ENCODE peak calls at places on chromosomes 16 and 17, in seven cellular contexts. H is A673, E is hepatocyte, A is fibroblast of lung, N is H1, T is keratinocyte, U is MM.1S. K is an unnamed sample.

GRCh38 chr17:80879723-80880649 is 111.7 kb upstream of the CHMP6 start:
- DNase-seq in H (no peak), E (no peak), A (no peak), N (no peak), T (no peak), U (no peak), K (no peak)

GRCh38 chr16:35182943-35183550 is 1723.6 kb downstream of the TP53TG3F start:
- DNase-seq in H (no peak), E (no peak), A (no peak), N (no peak), T (no peak), U (no peak), K (no peak)

GRCh38 chr17:47941998-47942490 is 673 bp downstream of the PNPO start:
- DNase-seq in H (no peak), E (no peak), A (no peak), N (no peak), T (no peak), U (no peak), K (no peak)

GRCh38 chr16:57235128-57236092 is 9.6 kb upstream of the ARL2BP start:
- DNase-seq in H (peak), E (peak), A (peak), N (no peak), T (no peak), U (no peak), K (peak)

GRCh38 chr17:46020998-46021397 is 21.9 kb downstream of the STH start:
- DNase-seq in H (no peak), E (no peak), A (no peak), N (no peak), T (no peak), U (no peak), K (no peak)

GRCh38 chr17:6444573-6445335 is 499 bp downstream of the PIMREG start:
- DNase-seq in H (no peak), E (no peak), A (no peak), N (no peak), T (no peak), U (no peak), K (no peak)

GRCh38 chr17:47324224-47325020 is 667 bp downstream of the EFCAB13 start:
- DNase-seq in H (no peak), E (peak), A (peak), N (no peak), T (no peak), U (no peak), K (peak)

GRCh38 chr16:46800494-46800893 is 30.5 kb downstream of the C16orf87 start:
- DNase-seq in H (no peak), E (no peak), A (no peak), N (no peak), T (no peak), U (no peak), K (no peak)

GRCh38 chr17:77570565-77570898 is 388.0 kb upstream of the TNRC6C start:
- DNase-seq in H (no peak), E (no peak), A (no peak), N (no peak), T (no peak), U (no peak), K (no peak)

GRCh38 chr17:79826210-79826680 is 13.0 kb downstream of the CBX4 start:
- DNase-seq in H (peak), E (no peak), A (no peak), N (no peak), T (no peak), U (no peak), K (no peak)

GRCh38 chr17:31877911-31878702 is 19.1 kb upstream of the COPRS start:
- DNase-seq in H (no peak), E (no peak), A (peak), N (no peak), T (no peak), U (no peak), K (peak)

GRCh38 chr17:56176101-56176500 is 22.8 kb downstream of the ANKFN1 start:
- DNase-seq in H (no peak), E (peak), A (peak), N (no peak), T (no peak), U (no peak), K (peak)

GRCh38 chr17:72684405-72685020 is 408.0 kb downstream of the SLC39A11 start:
- DNase-seq in H (no peak), E (no peak), A (no peak), N (no peak), T (no peak), U (no peak), K (no peak)

GRCh38 chr17:49486012-49486641 is 9.0 kb upstream of the NGFR start:
- DNase-seq in H (no peak), E (peak), A (no peak), N (peak), T (no peak), U (no peak), K (no peak)

GRCh38 chr17:5522476-5522875 is 36.1 kb downstream of the MIS12 start:
- DNase-seq in H (no peak), E (no peak), A (no peak), N (no peak), T (no peak), U (no peak), K (no peak)

GRCh38 chr17:61464121-61464905 is 12.1 kb downstream of the TBX4 start:
- DNase-seq in H (no peak), E (no peak), A (no peak), N (peak), T (no peak), U (no peak), K (no peak)

GRCh38 chr17:80270104-80270503 is 9.5 kb downstream of the RNF213 start:
- DNase-seq in H (no peak), E (no peak), A (no peak), N (peak), T (no peak), U (no peak), K (no peak)

GRCh38 chr16:1021553-1022160 is 40.1 kb downstream of the SOX8 start:
- DNase-seq in H (no peak), E (no peak), A (no peak), N (no peak), T (no peak), U (no peak), K (no peak)
- TF ChIP-seq EZH2 in H (no peak), E (no peak), A (no peak), N (no peak), T (no peak), U (no peak), K (no peak)

GRCh38 chr16:85952197-85952596 is 53.2 kb downstream of the IRF8 start:
- DNase-seq in H (no peak), E (no peak), A (no peak), N (no peak), T (no peak), U (no peak), K (no peak)

GRCh38 chr16:85947511-85948509 is 48.8 kb downstream of the IRF8 start:
- DNase-seq in H (no peak), E (no peak), A (no peak), N (no peak), T (no peak), U (peak), K (no peak)

GRCh38 chr16:85950519-85950918 is 51.6 kb downstream of the IRF8 start:
- DNase-seq in H (no peak), E (no peak), A (no peak), N (no peak), T (no peak), U (no peak), K (no peak)

GRCh38 chr16:85948870-85949269 is 49.9 kb downstream of the IRF8 start:
- DNase-seq in H (no peak), E (no peak), A (no peak), N (no peak), T (no peak), U (no peak), K (no peak)

GRCh38 chr16:85949787-85950186 is 50.8 kb downstream of the IRF8 start:
- DNase-seq in H (no peak), E (no peak), A (no peak), N (no peak), T (no peak), U (no peak), K (no peak)
- TF ChIP-seq EZH2 in H (no peak), E (no peak), A (no peak), N (no peak), T (no peak), U (no peak), K (no peak)

DNA sequence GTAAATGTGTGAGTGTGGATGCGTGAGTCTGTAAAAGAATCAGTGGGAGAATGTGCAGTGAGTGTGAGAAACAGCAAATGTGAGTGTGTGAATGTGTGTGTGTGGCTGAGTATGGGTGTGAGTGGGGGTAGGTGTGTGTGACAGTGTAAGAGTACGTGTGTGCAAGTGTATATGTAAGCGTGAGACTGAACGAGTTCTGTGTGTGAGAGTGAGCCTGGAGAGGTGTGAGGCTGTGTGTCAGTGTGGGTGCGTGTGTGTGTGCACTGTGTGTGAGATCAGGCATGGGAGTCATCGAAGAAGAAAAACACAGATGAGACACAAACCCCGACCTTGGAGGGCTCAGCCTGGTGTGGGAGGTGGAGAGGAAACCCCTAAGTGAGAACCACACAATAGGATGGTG is 14.5 kb upstream of the NUBP1 start:
- DNase-seq in H (no peak), E (no peak), A (no peak), N (no peak), T (no peak), U (no peak), K (no peak)
- TF ChIP-seq EZH2 in H (no peak), E (no peak), A (no peak), N (no peak), T (no peak), U (no peak), K (no peak)

GRCh38 chr17:36132421-36132831 is 28.8 kb downstream of the CCL4 start:
- DNase-seq in H (no peak), E (no peak), A (no peak), N (no peak), T (no peak), U (no peak), K (no peak)

GRCh38 chr17:36133629-36134259 is 30.1 kb downstream of the CCL4 start:
- DNase-seq in H (peak), E (peak), A (no peak), N (no peak), T (no peak), U (no peak), K (no peak)

GRCh38 chr17:36136439-36136838 is 32.8 kb downstream of the CCL4 start:
- DNase-seq in H (no peak), E (no peak), A (no peak), N (no peak), T (no peak), U (no peak), K (no peak)

GRCh38 chr17:36136031-36136430 is 32.4 kb downstream of the CCL4 start:
- DNase-seq in H (no peak), E (peak), A (no peak), N (no peak), T (no peak), U (no peak), K (no peak)

GRCh38 chr17:36135465-36135864 is 31.8 kb downstream of the CCL4 start:
- DNase-seq in H (no peak), E (no peak), A (no peak), N (no peak), T (no peak), U (no peak), K (no peak)
- TF ChIP-seq EZH2 in H (no peak), E (no peak), A (no peak), N (no peak), T (no peak), U (no peak), K (no peak)

GRCh38 chr16:67264277-67264676 is 15.1 kb upstream of the PLEKHG4 start:
- DNase-seq in H (no peak), E (no peak), A (no peak), N (peak), T (no peak), U (no peak), K (no peak)
- TF ChIP-seq EZH2 in H (no peak), E (no peak), A (no peak), N (no peak), T (no peak), U (no peak), K (no peak)